ENCODE peak calls at places on chromosomes 5 and 9, in seven cellular contexts. One of them, this sample, is unnamed.
A peak's percentile ranks its signal among the peaks of the same experiment; 100 is the strongest.

GRCh38 chr9:84849049-84849448 is 179.5 kb downstream of the NTRK2 start:
- DNase-seq in HCT116: no peak
- DNase-seq in heart right ventricle: no peak
- DNase-seq in progenitor cell of endocrine pancreas: no peak
- DNase-seq in HepG2: no peak
- DNase-seq in brain microvascular endothelial cell: no peak
- DNase-seq in fibroblast of pulmonary artery: no peak
- DNase-seq in this sample: no peak

GRCh38 chr9:69174645-69175487 is 789 bp downstream of the TJP2 start:
- DNase-seq in HepG2: peak; percentile 48
- DNase-seq in heart right ventricle: no peak
- DNase-seq in fibroblast of pulmonary artery: peak; percentile 96
- DNase-seq in brain microvascular endothelial cell: peak; percentile 97
- DNase-seq in HCT116: no peak
- DNase-seq in progenitor cell of endocrine pancreas: no peak
- DNase-seq in this sample: no peak

GRCh38 chr9:91782711-91783214 is 167.3 kb downstream of the ROR2 start:
- DNase-seq in brain microvascular endothelial cell: no peak
- DNase-seq in fibroblast of pulmonary artery: no peak
- DNase-seq in progenitor cell of endocrine pancreas: no peak
- DNase-seq in HCT116: no peak
- DNase-seq in HepG2: no peak
- DNase-seq in heart right ventricle: no peak
- DNase-seq in this sample: no peak

GRCh38 chr5:43063731-43064171 is 23.6 kb upstream of the ANXA2R start:
- DNase-seq in progenitor cell of endocrine pancreas: no peak
- DNase-seq in heart right ventricle: no peak
- DNase-seq in HepG2: no peak
- DNase-seq in fibroblast of pulmonary artery: peak; percentile 52
- DNase-seq in brain microvascular endothelial cell: peak; percentile 59
- DNase-seq in HCT116: no peak
- DNase-seq in this sample: peak; percentile 37

GRCh38 chr9:92483896-92484545 is 1.7 kb upstream of the ASPN start:
- DNase-seq in brain microvascular endothelial cell: no peak
- DNase-seq in progenitor cell of endocrine pancreas: no peak
- DNase-seq in HepG2: no peak
- DNase-seq in heart right ventricle: no peak
- DNase-seq in fibroblast of pulmonary artery: peak; percentile 50
- DNase-seq in HCT116: no peak
- DNase-seq in this sample: no peak

GRCh38 chr9:91246842-91247241 is 114.9 kb downstream of the AUH start:
- DNase-seq in brain microvascular endothelial cell: peak; percentile 13
- DNase-seq in heart right ventricle: no peak
- DNase-seq in HepG2: no peak
- DNase-seq in HCT116: no peak
- DNase-seq in fibroblast of pulmonary artery: peak; percentile 34
- DNase-seq in progenitor cell of endocrine pancreas: no peak
- DNase-seq in this sample: no peak

GRCh38 chr9:84230355-84231136 is 110.0 kb downstream of the SLC28A3 start:
- DNase-seq in HCT116: no peak
- DNase-seq in brain microvascular endothelial cell: no peak
- DNase-seq in heart right ventricle: no peak
- DNase-seq in progenitor cell of endocrine pancreas: no peak
- DNase-seq in fibroblast of pulmonary artery: peak; percentile 55
- DNase-seq in HepG2: no peak
- DNase-seq in this sample: no peak

GRCh38 chr9:35746583-35746982 is 2.4 kb downstream of the GBA2 start:
- DNase-seq in HCT116: no peak
- DNase-seq in fibroblast of pulmonary artery: no peak
- DNase-seq in brain microvascular endothelial cell: no peak
- DNase-seq in progenitor cell of endocrine pancreas: no peak
- DNase-seq in HepG2: peak; percentile 74
- DNase-seq in heart right ventricle: no peak
- DNase-seq in this sample: no peak

GRCh38 chr9:124518116-124518515 is 10.9 kb upstream of the NR5A1 start:
- DNase-seq in HepG2: no peak
- DNase-seq in progenitor cell of endocrine pancreas: no peak
- DNase-seq in HCT116: no peak
- DNase-seq in heart right ventricle: no peak
- DNase-seq in fibroblast of pulmonary artery: no peak
- DNase-seq in brain microvascular endothelial cell: no peak
- DNase-seq in this sample: no peak

GRCh38 chr5:83513081-83513480 is 41.5 kb downstream of the VCAN start:
- DNase-seq in fibroblast of pulmonary artery: no peak
- DNase-seq in brain microvascular endothelial cell: no peak
- DNase-seq in HCT116: no peak
- DNase-seq in progenitor cell of endocrine pancreas: no peak
- DNase-seq in HepG2: no peak
- DNase-seq in heart right ventricle: no peak
- DNase-seq in this sample: no peak

GRCh38 chr5:139711067-139711851 is 63.1 kb downstream of the CXXC5 start:
- DNase-seq in brain microvascular endothelial cell: no peak
- DNase-seq in HCT116: no peak
- DNase-seq in progenitor cell of endocrine pancreas: no peak
- DNase-seq in fibroblast of pulmonary artery: no peak
- DNase-seq in HepG2: no peak
- DNase-seq in heart right ventricle: peak; percentile 45
- DNase-seq in this sample: no peak
- TF ChIP-seq CTCF in brain microvascular endothelial cell: peak; percentile 52
- TF ChIP-seq CTCF in HCT116: peak; percentile 18
- TF ChIP-seq CTCF in progenitor cell of endocrine pancreas: peak; percentile 19
- TF ChIP-seq CTCF in fibroblast of pulmonary artery: peak; percentile 19
- TF ChIP-seq CTCF in HepG2: peak; percentile 47
- TF ChIP-seq CTCF in heart right ventricle: peak; percentile 10
- TF ChIP-seq CTCF in this sample: no peak

DNA sequence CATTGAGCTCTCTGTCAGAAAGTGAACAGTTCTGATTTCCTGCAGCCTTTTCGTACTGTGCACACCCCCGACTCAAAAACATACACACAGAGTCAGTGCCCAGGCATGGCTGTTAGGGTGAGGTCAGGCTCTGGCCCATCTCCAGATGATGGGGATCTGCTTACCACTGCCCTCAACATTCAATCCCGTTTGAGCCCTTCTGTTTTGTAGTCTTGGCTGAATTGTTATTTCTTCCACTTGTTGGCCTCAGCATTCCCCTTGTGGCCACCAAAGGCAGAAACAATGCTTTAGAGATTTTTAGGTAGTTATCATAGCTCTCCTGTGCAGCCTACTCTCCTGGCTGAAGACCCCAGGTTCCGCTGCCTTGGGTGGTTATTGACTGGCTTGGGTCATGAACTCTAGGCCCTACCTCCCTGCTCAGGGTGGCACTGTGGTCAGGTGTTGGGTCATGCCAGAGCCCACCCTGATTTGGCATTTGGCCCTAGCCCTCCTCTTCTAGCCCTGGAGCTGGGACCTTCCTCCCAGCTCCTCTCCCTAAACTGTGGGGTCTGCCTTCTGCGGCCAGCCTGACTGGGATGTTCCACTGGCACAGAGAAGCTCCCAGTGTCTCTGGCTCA is 7.8 kb upstream of the MYOZ3 start:
- DNase-seq in fibroblast of pulmonary artery: no peak
- DNase-seq in progenitor cell of endocrine pancreas: no peak
- DNase-seq in HepG2: no peak
- DNase-seq in brain microvascular endothelial cell: no peak
- DNase-seq in HCT116: no peak
- DNase-seq in heart right ventricle: no peak
- DNase-seq in this sample: no peak
- TF ChIP-seq CTCF in fibroblast of pulmonary artery: peak; percentile 47
- TF ChIP-seq CTCF in progenitor cell of endocrine pancreas: peak; percentile 15
- TF ChIP-seq CTCF in HepG2: no peak
- TF ChIP-seq CTCF in brain microvascular endothelial cell: peak; percentile 64
- TF ChIP-seq CTCF in HCT116: no peak
- TF ChIP-seq CTCF in heart right ventricle: no peak
- TF ChIP-seq CTCF in this sample: no peak

GRCh38 chr5:180138976-180139730 is 67.6 kb upstream of the RNF130 start:
- DNase-seq in brain microvascular endothelial cell: no peak
- DNase-seq in HepG2: no peak
- DNase-seq in progenitor cell of endocrine pancreas: no peak
- DNase-seq in HCT116: no peak
- DNase-seq in fibroblast of pulmonary artery: no peak
- DNase-seq in heart right ventricle: no peak
- DNase-seq in this sample: no peak
- TF ChIP-seq CTCF in brain microvascular endothelial cell: no peak
- TF ChIP-seq CTCF in HepG2: no peak
- TF ChIP-seq CTCF in progenitor cell of endocrine pancreas: no peak
- TF ChIP-seq CTCF in HCT116: no peak
- TF ChIP-seq CTCF in fibroblast of pulmonary artery: no peak
- TF ChIP-seq CTCF in heart right ventricle: no peak
- TF ChIP-seq CTCF in this sample: no peak

GRCh38 chr9:34010979-34011378 is 37.7 kb downstream of the UBAP2 start:
- DNase-seq in brain microvascular endothelial cell: no peak
- DNase-seq in HCT116: peak; percentile 8
- DNase-seq in HepG2: peak; percentile 3
- DNase-seq in fibroblast of pulmonary artery: peak; percentile 19
- DNase-seq in heart right ventricle: no peak
- DNase-seq in progenitor cell of endocrine pancreas: no peak
- DNase-seq in this sample: no peak
- TF ChIP-seq CTCF in brain microvascular endothelial cell: peak; percentile 48
- TF ChIP-seq CTCF in HCT116: peak; percentile 24
- TF ChIP-seq CTCF in HepG2: no peak
- TF ChIP-seq CTCF in fibroblast of pulmonary artery: peak; percentile 34
- TF ChIP-seq CTCF in heart right ventricle: peak; percentile 35
- TF ChIP-seq CTCF in progenitor cell of endocrine pancreas: peak; percentile 33
- TF ChIP-seq CTCF in this sample: no peak

GRCh38 chr9:34178698-34179527 is at the start of gene UBAP1:
- DNase-seq in brain microvascular endothelial cell: peak; percentile 96
- DNase-seq in heart right ventricle: peak; percentile 95
- DNase-seq in progenitor cell of endocrine pancreas: peak; percentile 92
- DNase-seq in HepG2: peak; percentile 96
- DNase-seq in fibroblast of pulmonary artery: peak; percentile 98
- DNase-seq in HCT116: peak; percentile 93
- DNase-seq in this sample: peak; percentile 98
- TF ChIP-seq CTCF in brain microvascular endothelial cell: peak; percentile 4
- TF ChIP-seq CTCF in heart right ventricle: no peak
- TF ChIP-seq CTCF in progenitor cell of endocrine pancreas: peak; percentile 4
- TF ChIP-seq CTCF in HepG2: no peak
- TF ChIP-seq CTCF in fibroblast of pulmonary artery: no peak
- TF ChIP-seq CTCF in HCT116: no peak
- TF ChIP-seq CTCF in this sample: no peak

DNA sequence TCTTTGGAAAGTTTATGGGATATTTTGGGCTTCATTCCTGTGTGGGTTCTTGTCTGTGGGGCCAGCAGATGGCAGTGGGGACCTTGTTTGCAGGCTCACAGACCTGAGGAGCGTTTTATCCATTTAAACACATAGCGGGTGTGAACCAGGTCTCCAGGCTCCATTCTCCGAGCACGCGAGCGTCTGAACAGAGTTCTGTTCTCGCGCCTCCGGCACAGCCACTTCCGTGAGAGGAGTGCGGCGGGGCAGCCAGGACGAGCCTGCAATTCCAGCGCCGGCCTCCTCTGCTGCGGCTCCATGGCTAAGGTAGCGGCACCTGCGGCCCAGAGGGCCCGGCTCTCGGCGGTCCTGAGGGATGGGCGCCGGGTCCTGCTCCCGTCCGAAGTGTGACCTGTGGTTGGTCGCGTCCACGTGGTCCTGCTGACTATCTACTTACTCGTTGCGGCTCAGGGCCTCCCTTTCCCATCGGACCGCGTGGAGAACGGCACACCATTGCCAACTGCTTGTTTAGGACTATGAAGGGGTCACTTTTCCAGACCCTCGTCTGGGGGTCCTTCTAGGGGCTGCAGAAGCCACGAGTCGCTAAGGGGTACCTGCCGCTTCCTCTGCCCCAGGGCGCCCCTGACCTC is 7.3 kb downstream of the NRARP start:
- DNase-seq in HCT116: no peak
- DNase-seq in heart right ventricle: peak; percentile 24
- DNase-seq in HepG2: no peak
- DNase-seq in fibroblast of pulmonary artery: peak; percentile 58
- DNase-seq in brain microvascular endothelial cell: no peak
- DNase-seq in progenitor cell of endocrine pancreas: no peak
- DNase-seq in this sample: no peak
- TF ChIP-seq CTCF in HCT116: no peak
- TF ChIP-seq CTCF in heart right ventricle: peak; percentile 36
- TF ChIP-seq CTCF in HepG2: peak; percentile 43
- TF ChIP-seq CTCF in fibroblast of pulmonary artery: peak; percentile 38
- TF ChIP-seq CTCF in brain microvascular endothelial cell: peak; percentile 65
- TF ChIP-seq CTCF in progenitor cell of endocrine pancreas: peak; percentile 10
- TF ChIP-seq CTCF in this sample: no peak

DNA sequence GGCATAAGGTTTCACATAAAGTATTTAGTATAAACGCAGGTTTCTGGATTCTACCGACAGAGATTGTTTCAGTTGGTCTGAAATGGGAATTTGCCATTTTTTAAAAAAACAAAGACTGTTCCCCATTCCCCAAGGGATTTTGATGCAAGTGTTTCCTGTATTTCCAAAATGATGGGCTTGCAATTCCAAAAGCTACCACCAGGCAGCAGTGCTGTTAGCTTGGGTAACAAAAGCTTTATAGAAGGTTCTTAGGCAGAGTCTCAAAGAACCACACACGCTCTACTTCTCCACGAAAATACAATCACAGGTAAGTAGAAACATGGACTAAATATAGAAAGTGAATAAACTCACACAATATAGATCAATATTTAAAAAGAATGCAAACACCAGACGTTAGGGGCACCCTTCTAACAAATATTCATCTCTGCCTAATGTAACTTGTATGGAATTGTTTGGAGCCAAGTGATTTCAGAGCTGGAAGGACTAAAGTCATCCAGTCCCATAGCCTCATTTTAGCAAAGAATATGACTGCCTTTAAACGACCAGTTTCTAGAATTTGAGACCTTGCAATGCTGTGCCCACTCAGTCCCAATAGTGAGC is 154.3 kb downstream of the SPOCK1 start:
- DNase-seq in fibroblast of pulmonary artery: peak; percentile 89
- DNase-seq in brain microvascular endothelial cell: peak; percentile 73
- DNase-seq in HepG2: peak; percentile 26
- DNase-seq in HCT116: peak; percentile 36
- DNase-seq in progenitor cell of endocrine pancreas: peak; percentile 25
- DNase-seq in heart right ventricle: no peak
- DNase-seq in this sample: no peak
- TF ChIP-seq CTCF in fibroblast of pulmonary artery: peak; percentile 99
- TF ChIP-seq CTCF in brain microvascular endothelial cell: peak; percentile 91
- TF ChIP-seq CTCF in HepG2: peak; percentile 63
- TF ChIP-seq CTCF in HCT116: peak; percentile 92
- TF ChIP-seq CTCF in progenitor cell of endocrine pancreas: peak; percentile 72
- TF ChIP-seq CTCF in heart right ventricle: peak; percentile 70
- TF ChIP-seq CTCF in this sample: peak; percentile 59

GRCh38 chr5:1824109-1824821 is 23.1 kb downstream of the NDUFS6 start:
- DNase-seq in progenitor cell of endocrine pancreas: no peak
- DNase-seq in fibroblast of pulmonary artery: no peak
- DNase-seq in HepG2: no peak
- DNase-seq in HCT116: no peak
- DNase-seq in brain microvascular endothelial cell: no peak
- DNase-seq in heart right ventricle: no peak
- DNase-seq in this sample: peak; percentile 63
- TF ChIP-seq CTCF in progenitor cell of endocrine pancreas: no peak
- TF ChIP-seq CTCF in fibroblast of pulmonary artery: no peak
- TF ChIP-seq CTCF in HepG2: no peak
- TF ChIP-seq CTCF in HCT116: peak; percentile 17
- TF ChIP-seq CTCF in brain microvascular endothelial cell: no peak
- TF ChIP-seq CTCF in heart right ventricle: no peak
- TF ChIP-seq CTCF in this sample: no peak

DNA sequence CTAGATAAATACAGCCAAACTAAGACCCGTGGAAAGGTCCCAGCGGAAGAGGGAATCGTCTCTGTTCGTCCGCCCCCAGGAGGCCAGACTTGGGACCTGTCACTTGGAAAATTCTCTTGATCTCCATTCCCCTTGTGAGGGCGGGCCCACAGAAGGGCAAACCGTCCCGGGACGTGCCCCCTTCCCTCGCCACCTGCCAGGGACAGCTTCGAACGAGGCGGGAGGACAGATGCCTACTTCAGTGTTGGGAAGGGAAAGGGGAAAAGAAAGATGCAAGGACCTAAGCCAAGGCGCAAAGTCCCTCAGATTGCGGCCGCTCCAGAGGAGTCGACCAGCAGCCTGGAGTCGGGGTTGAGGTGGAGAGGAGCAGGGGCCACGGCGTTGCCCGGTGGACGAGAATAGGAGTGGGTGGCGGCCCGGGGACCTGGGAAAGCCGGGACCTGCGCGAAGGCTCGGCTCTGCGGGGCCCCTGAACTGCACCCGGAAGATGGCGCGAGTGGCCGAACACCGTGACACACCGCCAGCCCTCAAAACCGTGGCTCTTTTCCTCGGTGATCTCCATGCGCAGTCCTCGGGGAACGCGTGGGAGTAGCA is 4.4 kb upstream of the EBF1 start:
- DNase-seq in heart right ventricle: peak; percentile 43
- DNase-seq in fibroblast of pulmonary artery: peak; percentile 34
- DNase-seq in progenitor cell of endocrine pancreas: no peak
- DNase-seq in brain microvascular endothelial cell: peak; percentile 53
- DNase-seq in HepG2: no peak
- DNase-seq in HCT116: no peak
- DNase-seq in this sample: no peak
- TF ChIP-seq CTCF in heart right ventricle: no peak
- TF ChIP-seq CTCF in fibroblast of pulmonary artery: peak; percentile 31
- TF ChIP-seq CTCF in progenitor cell of endocrine pancreas: peak; percentile 56
- TF ChIP-seq CTCF in brain microvascular endothelial cell: peak; percentile 73
- TF ChIP-seq CTCF in HepG2: peak; percentile 26
- TF ChIP-seq CTCF in HCT116: no peak
- TF ChIP-seq CTCF in this sample: peak; percentile 16